ENCODE peak calls at places on chromosomes 6 and 20, in eight cellular contexts. V is activated B cell treated with CpG ODN at 0.5 μM for 24 hours, I is heart left ventricle, M is OCI-LY7, K is astrocyte of the spinal cord, L is cardiac muscle cell, C is HFF-Myc, U is MCF 10A. X is an unnamed sample.

GRCh38 chr6:169934699-169935347 is 183.4 kb downstream of the ERMARD start:
- DNase-seq in V (no peak), I (no peak), M (no peak), K (no peak), L (no peak), C (no peak), U (no peak), X (no peak)

GRCh38 chr6:154242617-154243357 is 113.8 kb downstream of the IPCEF1 start:
- DNase-seq in V (no peak), I (no peak), M (no peak), K (no peak), L (no peak), C (no peak), U (no peak), X (no peak)

GRCh38 chr20:57251344-57251743 is 15.1 kb downstream of the BMP7 start:
- DNase-seq in V (no peak), I (no peak), M (peak; percentile 57), K (no peak), L (no peak), C (no peak), U (no peak), X (no peak)

GRCh38 chr6:15423286-15423957 is 177.6 kb downstream of the JARID2 start:
- DNase-seq in V (no peak), I (no peak), M (no peak), K (no peak), L (no peak), C (no peak), U (peak; percentile 41), X (no peak)

GRCh38 chr6:66068907-66069306 is 361.9 kb upstream of the EYS start:
- DNase-seq in V (no peak), I (no peak), M (no peak), K (no peak), L (no peak), C (no peak), U (no peak), X (no peak)

GRCh38 chr20:50580016-50580747 is 70.0 kb downstream of the PTPN1 start:
- DNase-seq in V (peak; percentile 54), I (peak; percentile 57), M (peak; percentile 55), K (peak; percentile 50), L (peak; percentile 62), C (no peak), U (peak; percentile 58), X (peak; percentile 55)

GRCh38 chr6:152557502-152557901 is 79.7 kb downstream of the SYNE1 start:
- DNase-seq in V (no peak), I (no peak), M (no peak), K (no peak), L (no peak), C (no peak), U (no peak), X (no peak)

GRCh38 chr20:11429168-11429567 is 488.5 kb upstream of the BTBD3 start:
- DNase-seq in V (no peak), I (no peak), M (no peak), K (no peak), L (no peak), C (no peak), U (peak; percentile 17), X (no peak)

GRCh38 chr6:131139599-131139998 is 4.3 kb downstream of the AKAP7 start:
- DNase-seq in V (no peak), I (no peak), M (no peak), K (no peak), L (no peak), C (no peak), U (no peak), X (no peak)

GRCh38 chr20:45851501-45851900 is 5.7 kb downstream of the ACOT8 start:
- DNase-seq in V (no peak), I (no peak), M (no peak), K (no peak), L (no peak), C (no peak), U (no peak), X (no peak)

GRCh38 chr6:25028346-25028745 is 92.6 kb upstream of the RIPOR2 start:
- DNase-seq in V (no peak), I (no peak), M (no peak), K (no peak), L (no peak), C (no peak), U (no peak), X (no peak)

GRCh38 chr6:25025248-25025918 is 89.6 kb upstream of the RIPOR2 start:
- DNase-seq in V (no peak), I (no peak), M (no peak), K (no peak), L (no peak), C (no peak), U (no peak), X (no peak)

GRCh38 chr6:25026723-25027122 is 91.0 kb upstream of the RIPOR2 start:
- DNase-seq in V (no peak), I (no peak), M (peak; percentile 38), K (no peak), L (no peak), C (no peak), U (no peak), X (no peak)

GRCh38 chr6:25025919-25026301 is 90.2 kb upstream of the RIPOR2 start:
- DNase-seq in V (no peak), I (no peak), M (no peak), K (no peak), L (no peak), C (no peak), U (no peak), X (no peak)

DNA sequence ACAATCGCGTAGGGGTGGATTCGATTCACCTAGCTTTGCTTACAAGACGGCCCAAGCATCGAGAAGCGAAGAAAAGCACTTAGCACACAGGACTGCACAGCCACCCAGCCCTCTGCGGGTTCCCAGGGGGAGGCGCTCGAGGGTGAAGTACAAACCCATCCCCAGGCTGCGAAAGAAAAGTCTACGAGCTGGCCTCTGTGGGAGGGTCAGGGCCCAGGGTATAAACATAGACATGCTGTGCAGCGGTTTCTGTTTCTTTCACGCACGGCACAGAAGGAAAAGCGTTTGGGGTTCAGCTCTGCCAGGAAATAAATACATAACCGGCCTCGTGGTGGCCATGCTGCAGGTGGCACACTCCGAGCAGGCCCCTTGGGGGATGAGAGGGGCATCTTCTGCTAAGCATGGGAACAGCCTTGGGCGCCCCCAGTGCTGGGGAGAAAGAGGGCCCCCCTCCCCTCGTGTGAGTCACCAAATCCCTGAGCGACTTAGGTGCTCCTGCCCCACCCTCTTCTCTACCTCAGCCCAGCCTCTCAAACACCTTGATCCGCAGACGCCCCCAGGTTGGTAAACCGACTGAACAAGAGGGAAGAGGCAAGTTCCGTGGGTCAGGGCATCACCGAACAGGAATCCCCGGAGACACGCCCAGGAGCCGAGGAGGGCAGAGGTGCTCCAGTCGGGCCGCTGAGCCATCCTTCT is 91.6 kb upstream of the RIPOR2 start:
- DNase-seq in V (peak; percentile 59), I (no peak), M (no peak), K (no peak), L (no peak), C (no peak), U (no peak), X (no peak)
- TF ChIP-seq CTCF in V (no peak), I (no peak), M (peak; percentile 22), K (no peak), L (no peak), C (no peak), U (no peak), X (no peak)

GRCh38 chr6:112087136-112087908 is at the start of the genes FAM229B and TUBE1:
- DNase-seq in V (peak; percentile 74), I (peak; percentile 93), M (peak; percentile 97), K (peak; percentile 98), L (peak; percentile 98), C (peak; percentile 91), U (peak; percentile 93), X (peak; percentile 77)
- TF ChIP-seq CTCF in V (no peak), I (no peak), M (no peak), K (peak; percentile 13), L (no peak), C (no peak), U (no peak), X (peak; percentile 19)

DNA sequence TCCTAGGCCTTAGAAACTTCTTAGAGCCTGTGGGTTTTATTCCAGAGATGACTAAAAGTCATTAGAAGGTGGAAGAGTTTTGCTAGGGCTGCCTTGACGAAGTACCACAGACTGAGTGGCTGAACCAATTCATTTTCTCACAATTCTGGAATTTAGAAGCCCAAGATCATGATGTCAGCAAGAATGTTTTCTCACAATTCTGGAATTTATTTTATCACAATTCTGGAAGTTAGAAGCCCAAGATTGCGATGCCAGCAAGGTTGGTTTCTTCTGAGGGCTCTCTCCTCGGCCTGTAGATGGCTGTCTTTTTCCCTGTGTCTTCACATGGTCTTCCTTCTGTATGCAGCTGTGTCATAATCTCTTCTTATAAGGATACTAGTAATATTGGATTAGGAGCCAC is 672.9 kb upstream of the MARCKS start:
- DNase-seq in V (no peak), I (no peak), M (no peak), K (peak; percentile 90), L (peak; percentile 77), C (no peak), U (no peak), X (no peak)
- TF ChIP-seq CTCF in V (no peak), I (no peak), M (no peak), K (peak; percentile 13), L (peak; percentile 25), C (no peak), U (no peak), X (no peak)

GRCh38 chr6:5994999-5995698 is 11.6 kb downstream of the NRN1 start:
- DNase-seq in V (no peak), I (no peak), M (no peak), K (no peak), L (no peak), C (no peak), U (no peak), X (no peak)

GRCh38 chr6:5996701-5997419 is 9.9 kb downstream of the NRN1 start:
- DNase-seq in V (no peak), I (no peak), M (no peak), K (peak; percentile 39), L (no peak), C (no peak), U (no peak), X (no peak)

GRCh38 chr6:5997420-5998093 is 9.2 kb downstream of the NRN1 start:
- DNase-seq in V (no peak), I (no peak), M (peak; percentile 20), K (peak; percentile 19), L (no peak), C (no peak), U (no peak), X (no peak)

GRCh38 chr6:5994234-5994998 is 12.3 kb downstream of the NRN1 start:
- DNase-seq in V (no peak), I (no peak), M (no peak), K (no peak), L (no peak), C (no peak), U (no peak), X (no peak)

DNA sequence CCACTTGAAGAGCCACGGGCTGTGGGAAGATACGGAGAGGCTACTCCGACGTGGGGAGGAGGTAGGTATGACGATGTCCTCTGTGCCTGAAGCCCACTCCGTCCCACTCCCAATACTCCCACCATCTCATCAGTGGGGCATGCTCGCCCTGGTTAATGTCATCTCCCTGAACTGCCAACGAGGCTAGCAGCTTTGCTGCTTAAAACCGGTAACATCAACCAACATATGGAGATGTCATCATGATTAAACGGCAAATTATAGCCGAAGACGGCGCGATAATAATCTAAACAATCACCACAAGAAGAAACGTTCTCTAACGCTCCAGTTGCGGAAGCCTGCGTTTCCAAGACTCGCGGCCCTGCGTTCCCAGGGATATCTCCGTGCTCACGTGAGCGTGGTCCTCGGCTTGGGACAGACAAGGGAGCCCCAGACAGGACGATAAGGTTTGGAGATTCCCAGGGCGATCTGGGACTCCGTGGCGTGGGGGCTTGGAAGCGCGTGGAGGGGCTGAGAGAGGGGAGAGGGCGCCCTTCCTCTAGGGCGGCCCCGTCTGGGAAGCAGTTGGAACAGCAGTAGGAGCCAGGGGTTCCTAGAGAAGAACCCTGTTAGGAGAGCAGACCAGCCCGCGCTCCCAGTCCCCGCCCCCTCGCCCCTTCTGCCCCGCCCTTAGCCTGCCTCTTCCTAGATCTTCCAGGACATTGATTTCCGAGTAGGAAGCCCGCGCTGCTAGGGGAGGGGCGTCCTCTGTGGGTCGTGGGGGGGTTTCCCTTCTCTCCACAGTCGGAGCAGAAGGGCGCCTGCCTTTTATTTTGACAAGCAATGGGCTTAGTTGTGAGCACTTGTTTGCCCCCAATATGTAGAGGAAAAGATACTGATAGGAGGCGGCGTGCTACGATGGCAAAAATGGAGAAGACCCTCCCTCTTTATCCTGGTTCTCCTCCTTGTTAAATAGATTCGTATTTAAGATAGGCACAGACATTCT is 10.7 kb downstream of the NRN1 start:
- DNase-seq in V (no peak), I (peak; percentile 83), M (no peak), K (peak; percentile 67), L (no peak), C (no peak), U (no peak), X (peak; percentile 44)
- TF ChIP-seq CTCF in V (no peak), I (peak; percentile 39), M (no peak), K (peak; percentile 50), L (peak; percentile 30), C (peak; percentile 11), U (no peak), X (peak; percentile 47)